ENCODE peak calls at places on chromosomes 7 and 10, in six cellular contexts. P is HFFc6, R is ascending aorta, S is NCI-H1105, Y is NCI-H774, U is psoas muscle. A is an unnamed sample.
A peak's percentile ranks its signal among the peaks of the same experiment; 100 is the strongest.

GRCh38 chr10:13707156-13707881 is 120.6 kb downstream of the PRPF18 start:
- DNase-seq in P (peak; percentile 89), R (peak; percentile 89), S (no peak), Y (no peak), U (peak; percentile 81), A (no peak)

GRCh38 chr7:67301667-67302066 is 305.0 kb downstream of the TYW1 start:
- DNase-seq in P (no peak), R (no peak), S (no peak), Y (no peak), U (no peak), A (no peak)

GRCh38 chr7:78326189-78326588 is 527.6 kb downstream of the PHTF2 start:
- DNase-seq in P (peak; percentile 81), R (no peak), S (no peak), Y (no peak), U (no peak), A (peak; percentile 66)

GRCh38 chr10:97894092-97894491 is 44.4 kb downstream of the GOLGA7B start:
- DNase-seq in P (no peak), R (no peak), S (no peak), Y (no peak), U (no peak), A (no peak)

GRCh38 chr7:35555934-35556333 is 139.0 kb downstream of the HERPUD2 start:
- DNase-seq in P (no peak), R (no peak), S (no peak), Y (no peak), U (no peak), A (no peak)

GRCh38 chr10:126595160-126595559 is 75.3 kb downstream of the C10orf90 start:
- DNase-seq in P (no peak), R (no peak), S (no peak), Y (no peak), U (no peak), A (no peak)

GRCh38 chr10:121899727-121900126 is 28.1 kb downstream of the ATE1 start:
- DNase-seq in P (no peak), R (no peak), S (no peak), Y (no peak), U (no peak), A (no peak)

GRCh38 chr7:1825877-1826741 is 156.0 kb downstream of the ELFN1 start:
- DNase-seq in P (no peak), R (peak; percentile 57), S (no peak), Y (no peak), U (no peak), A (no peak)

GRCh38 chr10:88127766-88128165 is 264.3 kb downstream of the PTEN start:
- DNase-seq in P (no peak), R (no peak), S (no peak), Y (no peak), U (no peak), A (no peak)

GRCh38 chr7:77651544-77652162 is 44.6 kb upstream of the RSBN1L start:
- DNase-seq in P (peak; percentile 37), R (no peak), S (no peak), Y (no peak), U (no peak), A (peak; percentile 72)

GRCh38 chr7:7964250-7964649 is 4.3 kb upstream of the GLCCI1 start:
- DNase-seq in P (no peak), R (no peak), S (no peak), Y (no peak), U (no peak), A (no peak)

GRCh38 chr7:87316097-87316700 is 29.3 kb upstream of the CROT start:
- DNase-seq in P (no peak), R (no peak), S (no peak), Y (no peak), U (no peak), A (no peak)

GRCh38 chr10:100812978-100813377 is 67.6 kb downstream of the PAX2 start:
- DNase-seq in P (no peak), R (no peak), S (no peak), Y (no peak), U (no peak), A (no peak)

GRCh38 chr10:58645762-58646161 is 133.1 kb downstream of the BICC1 start:
- DNase-seq in P (no peak), R (no peak), S (no peak), Y (no peak), U (no peak), A (no peak)

GRCh38 chr10:8050561-8051108 is 3.9 kb upstream of the GATA3 start:
- DNase-seq in P (no peak), R (no peak), S (no peak), Y (no peak), U (no peak), A (peak; percentile 47)